ENCODE peak calls at places on chromosome 11, in eight cellular contexts. W, P, U, J, G, D, A and L are unnamed samples.
A peak's percentile ranks its signal among the peaks of the same experiment; 100 is the strongest.

GRCh38 chr11:9748361-9748970 is 84.6 kb downstream of the SWAP70 start:
- DNase-seq in W (peak; percentile 89), P (peak; percentile 48), U (peak; percentile 81), J (no peak), G (no peak), D (peak; percentile 15), A (peak; percentile 43), L (peak; percentile 87)

GRCh38 chr11:113401718-113402117 is 14.1 kb downstream of the ANKK1 start:
- DNase-seq in W (peak; percentile 12), P (peak; percentile 96), U (peak; percentile 48), J (no peak), G (no peak), D (peak; percentile 97), A (no peak), L (peak; percentile 33)

GRCh38 chr11:70203749-70204465 is 811 bp downstream of the FADD start:
- DNase-seq in W (peak; percentile 54), P (no peak), U (peak; percentile 66), J (peak; percentile 75), G (peak; percentile 73), D (no peak), A (peak; percentile 36), L (peak; percentile 81)

GRCh38 chr11:95152878-95153856 is 63.5 kb downstream of the ENDOD1 start:
- DNase-seq in W (no peak), P (no peak), U (no peak), J (no peak), G (no peak), D (no peak), A (no peak), L (no peak)

GRCh38 chr11:102912482-102912830 is 37.7 kb upstream of the MMP12 start:
- DNase-seq in W (no peak), P (no peak), U (no peak), J (no peak), G (no peak), D (no peak), A (no peak), L (no peak)

GRCh38 chr11:13462928-13463778 is at the start of gene BTBD10:
- DNase-seq in W (peak; percentile 86), P (peak; percentile 91), U (peak; percentile 92), J (peak; percentile 87), G (peak; percentile 89), D (peak; percentile 91), A (peak; percentile 91), L (peak; percentile 94)

GRCh38 chr11:68354181-68354872 is 41.9 kb downstream of the LRP5 start:
- DNase-seq in W (peak; percentile 98), P (no peak), U (peak; percentile 94), J (no peak), G (peak; percentile 83), D (no peak), A (no peak), L (peak; percentile 5)

GRCh38 chr11:32297629-32298028 is 137.7 kb downstream of the WT1 start:
- DNase-seq in W (peak; percentile 57), P (peak; percentile 80), U (peak; percentile 21), J (no peak), G (no peak), D (no peak), A (no peak), L (peak; percentile 77)

GRCh38 chr11:102495161-102496042 is 35.1 kb downstream of the MMP7 start:
- DNase-seq in W (peak; percentile 41), P (peak; percentile 77), U (peak; percentile 81), J (no peak), G (peak; percentile 69), D (peak; percentile 58), A (peak; percentile 49), L (peak; percentile 81)

GRCh38 chr11:122656631-122657101 is 1.1 kb downstream of the UBASH3B start:
- DNase-seq in W (peak; percentile 60), P (no peak), U (peak; percentile 50), J (peak; percentile 6), G (no peak), D (no peak), A (peak; percentile 35), L (no peak)

GRCh38 chr11:34356918-34357645 is 728 bp downstream of the ABTB2 start:
- DNase-seq in W (no peak), P (no peak), U (peak; percentile 56), J (peak; percentile 24), G (no peak), D (no peak), A (peak; percentile 40), L (peak; percentile 33)

GRCh38 chr11:117076941-117077659 is 21.1 kb downstream of the SIK3 start:
- DNase-seq in W (no peak), P (no peak), U (no peak), J (no peak), G (no peak), D (peak; percentile 81), A (no peak), L (no peak)

GRCh38 chr11:55714982-55715888 is 53.2 kb downstream of the OR4C6 start:
- DNase-seq in W (no peak), P (no peak), U (no peak), J (no peak), G (no peak), D (no peak), A (no peak), L (peak; percentile 79)

GRCh38 chr11:12587333-12587997 is 86.8 kb upstream of the TEAD1 start:
- DNase-seq in W (no peak), P (no peak), U (peak; percentile 10), J (no peak), G (no peak), D (no peak), A (peak; percentile 8), L (no peak)

GRCh38 chr11:32326522-32326921 is 108.8 kb downstream of the WT1 start:
- DNase-seq in W (no peak), P (no peak), U (no peak), J (no peak), G (no peak), D (no peak), A (no peak), L (no peak)

GRCh38 chr11:12723410-12724297 is 49.4 kb downstream of the TEAD1 start:
- DNase-seq in W (peak; percentile 85), P (no peak), U (no peak), J (no peak), G (no peak), D (peak; percentile 73), A (no peak), L (peak; percentile 34)

GRCh38 chr11:62689421-62690183 is at the start of gene LRRN4CL:
- DNase-seq in W (no peak), P (no peak), U (peak; percentile 96), J (no peak), G (peak; percentile 58), D (no peak), A (no peak), L (peak; percentile 47)

GRCh38 chr11:82195251-82195650 is 538.4 kb downstream of the FAM181B start:
- DNase-seq in W (no peak), P (peak; percentile 57), U (no peak), J (no peak), G (no peak), D (no peak), A (no peak), L (no peak)

GRCh38 chr11:43943357-43943930 is 1.0 kb downstream of the C11orf96 start:
- DNase-seq in W (no peak), P (no peak), U (no peak), J (no peak), G (no peak), D (no peak), A (peak; percentile 20), L (no peak)

GRCh38 chr11:68480193-68480592 is 19.6 kb downstream of the PPP6R3 start:
- DNase-seq in W (no peak), P (no peak), U (no peak), J (no peak), G (no peak), D (no peak), A (no peak), L (no peak)

GRCh38 chr11:19929147-19929546 is 216.5 kb downstream of the NAV2 start:
- DNase-seq in W (no peak), P (no peak), U (no peak), J (no peak), G (no peak), D (no peak), A (no peak), L (no peak)

GRCh38 chr11:114847599-114847998 is 169.3 kb downstream of the NXPE2 start:
- DNase-seq in W (no peak), P (no peak), U (no peak), J (no peak), G (no peak), D (no peak), A (no peak), L (no peak)

GRCh38 chr11:73397468-73398131 is 21.4 kb downstream of the RELT start:
- DNase-seq in W (no peak), P (no peak), U (no peak), J (no peak), G (no peak), D (no peak), A (no peak), L (no peak)

GRCh38 chr11:15903246-15903645 is 453.1 kb downstream of the SOX6 start:
- DNase-seq in W (peak; percentile 28), P (no peak), U (no peak), J (no peak), G (no peak), D (no peak), A (no peak), L (no peak)

GRCh38 chr11:26994579-26995210 is 783 bp downstream of the FIBIN start:
- DNase-seq in W (no peak), P (no peak), U (no peak), J (no peak), G (no peak), D (no peak), A (no peak), L (no peak)

GRCh38 chr11:111148953-111149352 is 96.6 kb upstream of the POU2AF2 start:
- DNase-seq in W (no peak), P (no peak), U (peak; percentile 3), J (no peak), G (no peak), D (no peak), A (no peak), L (no peak)

GRCh38 chr11:113193894-113194293 is 120.5 kb upstream of the TTC12 start:
- DNase-seq in W (no peak), P (peak; percentile 46), U (no peak), J (no peak), G (no peak), D (no peak), A (no peak), L (no peak)

GRCh38 chr11:34570584-34570983 is 50.3 kb upstream of the EHF start:
- DNase-seq in W (no peak), P (no peak), U (no peak), J (no peak), G (no peak), D (peak; percentile 21), A (no peak), L (peak; percentile 58)

GRCh38 chr11:124174001-124174400 is 9.1 kb upstream of the OR10D3 start:
- DNase-seq in W (peak; percentile 3), P (peak; percentile 4), U (peak; percentile 77), J (no peak), G (peak; percentile 82), D (peak; percentile 96), A (peak; percentile 22), L (peak; percentile 2)

GRCh38 chr11:122981388-122982264 is at the start of gene BSX:
- DNase-seq in W (no peak), P (no peak), U (peak; percentile 2), J (peak; percentile 21), G (peak; percentile 4), D (peak; percentile 70), A (peak; percentile 81), L (peak; percentile 50)

GRCh38 chr11:44312876-44313275 is 2.9 kb upstream of the ALX4 start:
- DNase-seq in W (no peak), P (no peak), U (no peak), J (no peak), G (no peak), D (no peak), A (no peak), L (no peak)

GRCh38 chr11:46369458-46370152 is 11.9 kb upstream of the MDK start:
- DNase-seq in W (peak; percentile 75), P (no peak), U (peak; percentile 55), J (no peak), G (no peak), D (peak; percentile 27), A (peak; percentile 71), L (peak; percentile 78)

GRCh38 chr11:763549-764321 is 13.6 kb downstream of the GATD1 start:
- DNase-seq in W (no peak), P (no peak), U (no peak), J (no peak), G (no peak), D (no peak), A (no peak), L (no peak)

GRCh38 chr11:114159320-114159719 is 99.8 kb downstream of the ZBTB16 start:
- DNase-seq in W (no peak), P (no peak), U (no peak), J (no peak), G (no peak), D (no peak), A (no peak), L (no peak)